ENCODE peak calls at places on chromosomes 11 and 22, in ten cellular contexts. V is Right ventricle myocardium superior; L is fibroblast of villous mesenchyme; W is CD4-positive, alpha-beta memory T cell; P is activated T-cell treated with anti-CD3 and anti-CD28 coated beads for 1 hour; S is mesendoderm; X is C1 segment of cervical spinal cord; M is stimulated activated naive CD8-positive, alpha-beta T cell treated with anti-CD3 and anti-CD28 coated beads, Interleukin-15, amount 100 ng/mL, for 72 hours; E is stimulated activated CD4-positive, alpha-beta T cell treated with anti-CD3 and anti-CD28 coated beads, TNF-alpha, amount 100 ng/mL, for 1 hour; O is brain microvascular endothelial cell. G is an unnamed sample.

GRCh38 chr11:117384045-117384444 is 56.4 kb downstream of the CEP164 start:
- DNase-seq in L (peak; percentile 85), M (no peak), E (no peak), V (no peak), W (no peak), P (no peak), O (peak; percentile 79), X (no peak), S (no peak), G (no peak)

GRCh38 chr22:43218786-43219185 is 31.9 kb upstream of the TTLL12 start:
- DNase-seq in V (no peak), E (no peak), W (no peak), L (no peak), P (no peak), M (no peak), X (no peak), S (peak; percentile 7), O (no peak), G (no peak)

GRCh38 chr11:96113100-96113710 is 189.3 kb upstream of the MTMR2 start:
- DNase-seq in X (no peak), S (no peak), P (no peak), L (peak; percentile 36), E (no peak), V (no peak), M (no peak), O (no peak), W (no peak), G (no peak)

GRCh38 chr11:106231591-106231990 is 154.1 kb downstream of the AASDHPPT start:
- DNase-seq in E (no peak), O (no peak), P (no peak), V (no peak), L (peak; percentile 16), W (no peak), X (no peak), M (no peak), S (no peak), G (no peak)

GRCh38 chr11:34640050-34640971 is 19.4 kb downstream of the EHF start:
- DNase-seq in L (peak; percentile 45), V (no peak), X (no peak), S (peak; percentile 56), E (no peak), W (no peak), P (no peak), M (no peak), O (no peak), G (no peak)

GRCh38 chr11:44096360-44097188 is 1.1 kb downstream of the EXT2 start:
- DNase-seq in S (no peak), P (no peak), W (no peak), V (no peak), L (peak; percentile 20), E (no peak), X (no peak), O (no peak), M (peak; percentile 18), G (peak; percentile 0)

GRCh38 chr22:50506611-50507420 is 686 bp downstream of the LMF2 start:
- DNase-seq in W (peak; percentile 58), M (no peak), V (peak; percentile 67), O (no peak), L (no peak), S (no peak), E (no peak), P (no peak), X (no peak), G (no peak)

GRCh38 chr22:49930596-49931412 is 12.4 kb downstream of the CRELD2 start:
- DNase-seq in M (peak; percentile 55), L (peak; percentile 65), X (peak; percentile 66), O (peak; percentile 35), S (peak; percentile 65), E (no peak), V (peak; percentile 76), P (no peak), W (no peak), G (no peak)

GRCh38 chr22:50267591-50268390 is 2.4 kb downstream of the MAPK11 start:
- DNase-seq in V (peak; percentile 75), O (no peak), X (no peak), M (no peak), E (no peak), S (no peak), L (peak; percentile 68), W (peak; percentile 65), P (peak; percentile 42), G (peak; percentile 35)

GRCh38 chr11:127926721-127927120 is 660.6 kb downstream of the ETS1 start:
- DNase-seq in O (no peak), P (no peak), L (no peak), X (no peak), W (no peak), V (peak; percentile 30), E (no peak), M (no peak), S (no peak), G (no peak)

GRCh38 chr11:13135385-13136271 is 126.5 kb downstream of the RASSF10 start:
- DNase-seq in S (peak; percentile 46), W (no peak), M (no peak), V (no peak), P (no peak), E (no peak), X (peak; percentile 41), L (peak; percentile 64), O (peak; percentile 81), G (no peak)

GRCh38 chr11:130940706-130941105 is 24.4 kb upstream of the SNX19 start:
- DNase-seq in M (no peak), L (peak; percentile 50), E (no peak), W (no peak), S (no peak), P (no peak), O (no peak), V (no peak), X (no peak), G (no peak)

GRCh38 chr11:26801601-26802000 is 79.7 kb upstream of the SLC5A12 start:
- DNase-seq in W (no peak), L (no peak), S (no peak), M (no peak), V (no peak), O (no peak), E (no peak), P (no peak), X (no peak), G (no peak)

GRCh38 chr11:68946416-68947090 is 34.2 kb downstream of the MRGPRD start:
- DNase-seq in W (no peak), M (no peak), E (no peak), V (no peak), X (no peak), P (no peak), O (peak; percentile 72), S (no peak), L (peak; percentile 90), G (no peak)

GRCh38 chr22:19766506-19767426 is 6.2 kb downstream of the TBX1 start:
- DNase-seq in E (no peak), X (no peak), L (peak; percentile 28), V (peak; percentile 82), O (peak; percentile 9), P (peak; percentile 19), W (no peak), S (peak; percentile 71), M (peak; percentile 57), G (peak; percentile 20)

GRCh38 chr11:113132001-113132400 is 170.8 kb downstream of the NCAM1 start:
- DNase-seq in M (no peak), L (no peak), O (no peak), W (no peak), P (no peak), S (no peak), E (no peak), X (no peak), V (no peak), G (no peak)

GRCh38 chr11:12060385-12060980 is 49.9 kb upstream of the MICAL2 start:
- DNase-seq in W (no peak), M (no peak), L (no peak), S (no peak), E (no peak), O (no peak), P (no peak), X (no peak), V (no peak), G (no peak)

GRCh38 chr11:14336507-14337503 is 22.2 kb downstream of the RRAS2 start:
- DNase-seq in V (no peak), P (no peak), X (no peak), S (peak; percentile 63), L (peak; percentile 85), M (peak; percentile 30), O (peak; percentile 98), E (no peak), W (no peak), G (no peak)

GRCh38 chr11:63767415-63768231 is 952 bp downstream of the ZFTA start:
- DNase-seq in O (peak; percentile 53), E (no peak), P (no peak), W (peak; percentile 58), X (peak; percentile 53), L (peak; percentile 86), V (peak; percentile 68), S (peak; percentile 97), M (peak; percentile 34), G (no peak)

GRCh38 chr11:104704888-104705287 is 193.4 kb downstream of the CASP12 start:
- DNase-seq in O (no peak), W (no peak), L (no peak), E (no peak), M (no peak), V (no peak), S (no peak), X (no peak), P (no peak), G (no peak)

GRCh38 chr11:116981216-116981887 is 116.9 kb downstream of the SIK3 start:
- DNase-seq in V (no peak), M (no peak), P (no peak), W (no peak), O (no peak), S (no peak), L (no peak), X (no peak), E (no peak), G (no peak)

GRCh38 chr11:15336016-15336415 is 221.3 kb downstream of the INSC start:
- DNase-seq in O (no peak), V (no peak), E (no peak), S (peak; percentile 92), X (no peak), L (no peak), P (no peak), M (no peak), W (no peak), G (no peak)

GRCh38 chr11:92098172-92098571 is 126.4 kb upstream of the FAT3 start:
- DNase-seq in S (no peak), L (no peak), X (no peak), V (no peak), P (no peak), E (no peak), O (no peak), M (no peak), W (no peak), G (no peak)

GRCh38 chr11:31870609-31871309 is 59.6 kb upstream of the PAX6 start:
- DNase-seq in P (no peak), V (no peak), X (peak; percentile 29), S (peak; percentile 92), M (peak; percentile 8), W (no peak), E (no peak), L (peak; percentile 30), O (peak; percentile 39), G (no peak)

GRCh38 chr22:41305646-41306045 is 4.3 kb downstream of the ZC3H7B start:
- DNase-seq in W (no peak), L (peak; percentile 55), O (no peak), E (no peak), X (no peak), P (no peak), S (no peak), M (no peak), V (no peak), G (no peak)

GRCh38 chr11:105609832-105610781 is at the start of gene GRIA4:
- DNase-seq in E (no peak), O (peak; percentile 53), M (no peak), X (peak; percentile 88), P (no peak), W (peak; percentile 36), V (peak; percentile 46), S (peak; percentile 70), L (peak; percentile 46), G (no peak)

GRCh38 chr11:99505319-99505718 is 484.6 kb downstream of the CNTN5 start:
- DNase-seq in S (no peak), P (no peak), X (no peak), L (peak; percentile 70), M (no peak), E (no peak), V (no peak), W (no peak), O (peak; percentile 25), G (no peak)

GRCh38 chr11:60872124-60872951 is 5.0 kb downstream of the ZP1 start:
- DNase-seq in S (no peak), L (peak; percentile 86), V (no peak), M (no peak), E (no peak), W (no peak), P (no peak), X (no peak), O (peak; percentile 76), G (no peak)

G was measured in activated T-helper 1 cell treated with Interleukin-2 at 50 U/mL for 16 hours.